ENCODE peak calls at places on chromosome X, in eight cellular contexts. K is hepatocyte; Y is heart right ventricle; M is fibroblast of mammary gland; F is stimulated activated CD8-positive, alpha-beta memory T cell treated with anti-CD3 and anti-CD28 coated beads, Interleukin-15, amount 100 ng/mL, for 24 hours; D is NCI-H748 treated with DMSO at 0.1 percent for 48 hours; V is T-helper 17 cell; Q is ovary. J is an unnamed sample.

GRCh38 chrX:24877854-24878650 is 137.7 kb downstream of the ARX start:
- DNase-seq in V (no peak), Q (no peak), D (peak), F (no peak), M (peak), K (peak), Y (no peak), J (peak)

GRCh38 chrX:108122748-108123147 is 31.2 kb downstream of the ATG4A start:
- DNase-seq in F (no peak), Y (no peak), M (peak), Q (no peak), D (no peak), V (no peak), K (no peak), J (no peak)

GRCh38 chrX:107978707-107979307 is 3.4 kb downstream of the TEX13B start:
- DNase-seq in Y (no peak), D (peak), F (no peak), M (peak), Q (no peak), V (no peak), K (peak), J (peak)

GRCh38 chrX:118637997-118638396 is 89.4 kb upstream of the IL13RA1 start:
- DNase-seq in D (peak), V (no peak), K (no peak), Q (no peak), M (no peak), F (no peak), Y (no peak), J (peak)

GRCh38 chrX:153981231-153981630 is 8.7 kb downstream of the TMEM187 start:
- DNase-seq in M (no peak), V (no peak), K (no peak), Y (no peak), D (no peak), Q (no peak), F (no peak), J (no peak)

GRCh38 chrX:96791559-96791958 is 92.1 kb upstream of the RPA4 start:
- DNase-seq in Q (no peak), Y (no peak), K (no peak), D (no peak), V (no peak), F (no peak), M (peak), J (peak)

GRCh38 chrX:10090319-10090718 is 66.5 kb upstream of the CLCN4 start:
- DNase-seq in K (no peak), D (no peak), F (no peak), M (no peak), V (no peak), Q (no peak), Y (no peak), J (no peak)

GRCh38 chrX:1480082-1480785 is 27.5 kb upstream of the ASMTL start:
- DNase-seq in M (no peak), D (no peak), Q (no peak), F (no peak), K (no peak), Y (no peak), V (no peak), J (no peak)

GRCh38 chrX:9923357-9923756 is 43.8 kb upstream of the CLDN34 start:
- DNase-seq in M (no peak), F (no peak), K (no peak), Y (no peak), Q (no peak), V (no peak), D (no peak), J (no peak)

GRCh38 chrX:83108278-83108677 is 399.8 kb upstream of the POU3F4 start:
- DNase-seq in D (no peak), Y (no peak), V (no peak), F (no peak), M (no peak), K (no peak), Q (no peak), J (no peak)

GRCh38 chrX:13088155-13088485 is 43.7 kb upstream of the FAM9C start:
- DNase-seq in D (no peak), M (no peak), Q (no peak), F (no peak), K (no peak), Y (no peak), V (no peak), J (no peak)

J was measured in DMS53.